ENCODE peak calls at places on chromosome 1, in nine cellular contexts. S, J, V, K, Q, E, C, B and F are unnamed samples.

GRCh38 chr1:8018492-8019228 is 7.4 kb downstream of the ERRFI1 start:
- DNase-seq in S (no peak), J (no peak), V (no peak), K (no peak), Q (peak; percentile 44), E (no peak), C (no peak), B (peak; percentile 61), F (no peak)

GRCh38 chr1:224503161-224504118 is 68.8 kb upstream of the WDR26 start:
- DNase-seq in S (peak; percentile 64), J (peak; percentile 91), V (peak; percentile 92), K (peak; percentile 93), Q (peak; percentile 87), E (peak; percentile 85), C (peak; percentile 55), B (peak; percentile 95), F (peak; percentile 88)

GRCh38 chr1:198829356-198829755 is 190.5 kb downstream of the PTPRC start:
- DNase-seq in S (no peak), J (no peak), V (no peak), K (peak; percentile 24), Q (no peak), E (no peak), C (no peak), B (no peak), F (no peak)

GRCh38 chr1:15411593-15412487 is 2.2 kb downstream of the EFHD2 start:
- DNase-seq in S (no peak), J (peak; percentile 62), V (no peak), K (peak; percentile 15), Q (no peak), E (peak; percentile 88), C (peak; percentile 45), B (peak; percentile 58), F (no peak)

GRCh38 chr1:203197625-203198024 is 11.1 kb upstream of the CHI3L1 start:
- DNase-seq in S (peak; percentile 58), J (no peak), V (no peak), K (no peak), Q (no peak), E (peak; percentile 11), C (no peak), B (no peak), F (no peak)

GRCh38 chr1:7042322-7043231 is 257.3 kb downstream of the CAMTA1 start:
- DNase-seq in S (peak; percentile 7), J (no peak), V (no peak), K (peak; percentile 31), Q (peak; percentile 80), E (no peak), C (no peak), B (peak; percentile 58), F (no peak)

GRCh38 chr1:40732756-40733301 is 41.3 kb downstream of the NFYC start:
- DNase-seq in S (no peak), J (no peak), V (no peak), K (no peak), Q (no peak), E (no peak), C (no peak), B (no peak), F (no peak)

GRCh38 chr1:151340870-151341754 is 5.9 kb downstream of the RFX5 start:
- DNase-seq in S (peak; percentile 67), J (no peak), V (no peak), K (peak; percentile 81), Q (peak; percentile 98), E (peak; percentile 71), C (no peak), B (peak; percentile 93), F (no peak)

GRCh38 chr1:115648717-115649691 is 7.2 kb downstream of the VANGL1 start:
- DNase-seq in S (no peak), J (no peak), V (peak; percentile 22), K (peak; percentile 56), Q (peak; percentile 37), E (no peak), C (no peak), B (no peak), F (no peak)

GRCh38 chr1:32666866-32667566 is 16.0 kb downstream of the RBBP4 start:
- DNase-seq in S (no peak), J (no peak), V (no peak), K (no peak), Q (no peak), E (no peak), C (no peak), B (no peak), F (no peak)

GRCh38 chr1:158930504-158930903 is 848 bp upstream of the PYHIN1 start:
- DNase-seq in S (no peak), J (no peak), V (no peak), K (no peak), Q (no peak), E (peak; percentile 80), C (no peak), B (no peak), F (no peak)

GRCh38 chr1:190067592-190067991 is 410.1 kb downstream of the BRINP3 start:
- DNase-seq in S (peak; percentile 13), J (no peak), V (no peak), K (no peak), Q (no peak), E (no peak), C (no peak), B (peak; percentile 39), F (no peak)

GRCh38 chr1:207866471-207867135 is 44.3 kb downstream of the CD34 start:
- DNase-seq in S (peak; percentile 64), J (no peak), V (peak; percentile 89), K (no peak), Q (no peak), E (peak; percentile 79), C (peak; percentile 47), B (no peak), F (peak; percentile 55)

GRCh38 chr1:38740543-38740942 is 119.0 kb downstream of the RRAGC start:
- DNase-seq in S (peak; percentile 18), J (no peak), V (no peak), K (no peak), Q (no peak), E (no peak), C (no peak), B (no peak), F (no peak)

GRCh38 chr1:1169429-1170214 is 4.1 kb upstream of the TTLL10 start:
- DNase-seq in S (no peak), J (peak; percentile 17), V (no peak), K (no peak), Q (no peak), E (peak; percentile 46), C (no peak), B (no peak), F (no peak)

GRCh38 chr1:11649624-11650330 is 4.5 kb downstream of the FBXO2 start:
- DNase-seq in S (no peak), J (peak; percentile 83), V (no peak), K (no peak), Q (no peak), E (no peak), C (no peak), B (no peak), F (no peak)

GRCh38 chr1:244970236-244970652 is 105.9 kb upstream of the HNRNPU start:
- DNase-seq in S (peak; percentile 52), J (no peak), V (no peak), K (peak; percentile 83), Q (peak; percentile 86), E (no peak), C (no peak), B (peak; percentile 65), F (peak; percentile 90)

DNA sequence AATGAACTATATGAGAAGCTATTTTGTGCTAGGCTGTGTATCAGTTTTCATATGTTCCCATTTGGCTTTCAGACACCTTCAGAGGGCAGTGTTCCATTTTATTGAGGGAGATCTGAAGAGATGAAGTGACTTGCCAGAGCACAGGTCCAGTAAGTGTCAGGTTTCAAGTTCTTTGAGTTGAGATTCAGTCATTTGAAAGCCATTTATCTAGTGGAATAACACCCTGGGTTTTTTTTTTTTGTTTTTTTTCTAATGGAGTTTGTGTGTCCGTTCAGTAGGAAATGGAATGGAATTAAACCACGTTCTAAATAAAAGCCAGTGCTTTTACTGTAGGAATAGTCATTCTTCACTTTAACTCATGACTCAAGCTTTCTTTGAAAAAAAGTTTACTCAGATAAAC is 652.9 kb upstream of the USP24 start:
- DNase-seq in S (peak; percentile 1), J (no peak), V (no peak), K (peak; percentile 6), Q (peak; percentile 34), E (no peak), C (no peak), B (peak; percentile 48), F (no peak)
- TF ChIP-seq CTCF in S (no peak), J (no peak), V (no peak), K (no peak), Q (peak; percentile 40), E (no peak), C (no peak), B (peak; percentile 40), F (peak; percentile 20)

DNA sequence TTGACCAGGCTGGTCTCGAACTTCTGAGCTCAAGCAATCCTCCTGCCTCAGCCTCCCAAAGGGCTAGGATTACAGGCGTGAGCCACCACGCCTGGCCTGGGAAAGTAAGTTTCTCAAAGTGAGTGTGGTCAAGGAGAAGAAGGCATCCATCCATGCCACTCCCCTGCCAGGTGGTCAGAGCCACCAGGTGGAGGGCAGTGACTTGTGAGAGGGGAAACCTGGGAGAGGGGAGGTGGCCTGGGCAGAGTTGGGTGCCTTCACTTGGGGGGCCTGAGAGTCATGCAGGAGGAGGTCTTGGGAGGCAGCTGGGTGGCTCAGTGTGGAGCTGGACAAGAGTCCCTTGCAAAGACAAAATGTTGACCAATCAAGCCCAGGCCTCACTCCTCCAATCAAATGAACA is 470.0 kb downstream of the MATN1 start:
- DNase-seq in S (no peak), J (no peak), V (no peak), K (no peak), Q (no peak), E (no peak), C (no peak), B (no peak), F (no peak)
- H3K27ac ChIP-seq in S (no peak overlapping the region), J (no peak overlapping the region), V (no peak overlapping the region), K (no peak overlapping the region), Q (no peak overlapping the region), E (no peak overlapping the region), C (no peak overlapping the region), B (no peak overlapping the region), F (no peak overlapping the region)

DNA sequence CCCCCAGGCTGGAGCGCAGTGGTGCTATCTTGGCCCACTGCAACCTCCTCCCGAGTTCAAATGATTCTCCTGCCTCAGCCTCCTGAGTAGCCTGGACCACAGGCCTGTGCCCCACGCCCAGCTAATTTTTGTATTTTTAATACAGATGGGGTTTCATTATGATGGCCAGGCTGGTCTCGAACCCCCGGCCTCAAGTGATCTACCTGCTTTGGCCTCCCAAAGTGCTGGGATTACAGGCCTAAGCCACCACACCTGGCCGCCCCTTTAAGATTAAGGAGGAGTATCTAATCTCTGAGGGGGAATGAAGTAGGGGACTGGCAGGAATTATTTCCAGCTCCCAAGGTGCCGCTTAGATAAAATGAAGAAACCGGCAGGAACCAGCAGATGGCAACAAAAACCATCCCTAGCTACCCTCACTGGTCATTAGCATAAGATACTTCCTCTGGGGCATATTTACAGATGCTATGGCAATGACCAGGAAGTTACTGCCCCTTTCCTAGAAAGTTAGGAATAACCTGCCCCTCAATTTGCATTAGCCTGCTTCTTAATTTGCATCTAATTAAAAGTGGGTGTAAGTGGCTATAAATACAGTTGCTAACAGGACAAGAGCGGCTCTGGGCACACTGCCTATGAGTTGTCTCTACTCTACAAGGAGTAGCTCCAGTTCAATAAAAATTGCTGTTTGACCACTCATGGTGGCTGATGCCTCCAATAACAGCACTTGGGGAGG is 7.1 kb upstream of the NSUN4 start:
- DNase-seq in S (peak; percentile 29), J (no peak), V (no peak), K (peak; percentile 21), Q (peak; percentile 89), E (peak; percentile 56), C (no peak), B (peak; percentile 60), F (no peak)
- H3K4me3 ChIP-seq in S (no peak overlapping the region), J (no peak overlapping the region), V (no peak overlapping the region), K (no peak overlapping the region), Q (no peak overlapping the region), E (no peak overlapping the region), C (no peak overlapping the region), B (no peak overlapping the region), F (no peak overlapping the region)

GRCh38 chr1:67261646-67262045 is 46.0 kb upstream of the IL12RB2 start:
- DNase-seq in S (no peak), J (no peak), V (no peak), K (no peak), Q (peak; percentile 42), E (no peak), C (no peak), B (no peak), F (no peak)
- TF ChIP-seq CTCF in S (peak; percentile 63), J (no peak), V (no peak), K (peak; percentile 12), Q (peak; percentile 43), E (no peak), C (no peak), B (peak; percentile 48), F (no peak)